ENCODE peak calls at places on chromosomes 2 and 18, in eight cellular contexts. R, E, A, V, O, W, U and N are unnamed samples.

GRCh38 chr2:112622528-112622849 is 23.2 kb upstream of the SLC20A1 start:
- DNase-seq in U (no peak), V (peak), E (no peak), W (peak), R (peak), O (no peak), A (no peak), N (peak)

GRCh38 chr2:192162392-192163042 is 32.2 kb downstream of the TMEFF2 start:
- DNase-seq in W (peak), A (peak), V (peak), E (peak), U (no peak), O (peak), R (peak), N (peak)

GRCh38 chr18:711330-711692 is 1.1 kb downstream of the ENOSF1 start:
- DNase-seq in A (peak), E (no peak), U (no peak), V (no peak), R (no peak), O (peak), W (no peak), N (no peak)

GRCh38 chr2:56015631-56016251 is 92.2 kb upstream of the EFEMP1 start:
- DNase-seq in E (no peak), W (no peak), R (no peak), U (no peak), V (no peak), O (no peak), A (no peak), N (no peak)

GRCh38 chr2:219664958-219665357 is 37.5 kb downstream of the SLC4A3 start:
- DNase-seq in A (no peak), R (peak), V (no peak), U (no peak), W (peak), E (no peak), O (no peak), N (peak)

GRCh38 chr2:137947714-137948336 is 16.4 kb upstream of the HNMT start:
- DNase-seq in W (peak), O (no peak), A (peak), U (no peak), R (peak), V (peak), E (peak), N (peak)

GRCh38 chr2:74856004-74856578 is 22.2 kb downstream of the HK2 start:
- DNase-seq in R (no peak), W (no peak), U (no peak), A (peak), O (no peak), V (peak), E (no peak), N (no peak)

GRCh38 chr18:40159141-40160017 is 1795.7 kb upstream of the PIK3C3 start:
- DNase-seq in R (peak), V (peak), E (peak), O (no peak), U (no peak), W (peak), A (no peak), N (peak)

GRCh38 chr18:36279001-36279400 is 18.5 kb upstream of the FHOD3 start:
- DNase-seq in A (no peak), W (no peak), E (no peak), O (no peak), R (no peak), V (no peak), U (no peak), N (no peak)

GRCh38 chr2:227817940-227818568 is 4.4 kb downstream of the CCL20 start:
- DNase-seq in E (peak), V (peak), A (peak), O (peak), R (peak), W (peak), U (no peak), N (peak)

GRCh38 chr2:64913357-64913869 is 75.8 kb upstream of the SLC1A4 start:
- DNase-seq in V (peak), R (no peak), E (peak), O (no peak), U (no peak), W (no peak), A (peak), N (no peak)

GRCh38 chr2:95381212-95382127 is 21.0 kb upstream of the FAHD2A start:
- DNase-seq in O (no peak), U (no peak), A (no peak), R (no peak), E (no peak), W (no peak), V (no peak), N (no peak)

GRCh38 chr2:120879401-120880295 is 144.0 kb downstream of the GLI2 start:
- DNase-seq in W (peak), U (no peak), R (no peak), V (no peak), E (no peak), A (no peak), O (no peak), N (no peak)

GRCh38 chr2:53821810-53822209 is 35.0 kb downstream of the ERLEC1 start:
- DNase-seq in R (no peak), U (no peak), A (no peak), V (no peak), W (no peak), O (no peak), E (no peak), N (no peak)

GRCh38 chr2:204177977-204178522 is 241.5 kb downstream of the ICOS start:
- DNase-seq in V (peak), A (peak), W (no peak), E (peak), R (peak), O (no peak), U (no peak), N (peak)

GRCh38 chr2:64699712-64700111 is 46.0 kb upstream of the SERTAD2 start:
- DNase-seq in R (no peak), E (peak), A (no peak), W (no peak), O (no peak), U (no peak), V (no peak), N (no peak)

GRCh38 chr18:50099725-50100414 is 95.1 kb downstream of the MYO5B start:
- DNase-seq in R (peak), W (peak), V (peak), A (no peak), E (peak), O (no peak), U (no peak), N (no peak)

GRCh38 chr18:55522011-55522410 is 66.0 kb downstream of the TCF4 start:
- DNase-seq in V (peak), R (no peak), E (peak), U (no peak), O (no peak), W (no peak), A (peak), N (no peak)

GRCh38 chr2:167790189-167790588 is 457.2 kb downstream of the STK39 start:
- DNase-seq in U (no peak), R (no peak), A (no peak), W (no peak), V (no peak), E (no peak), O (no peak), N (no peak)
- TF ChIP-seq CTCF in U (no peak), R (no peak), A (no peak), W (no peak), V (no peak), E (no peak), O (no peak), N (no peak)

DNA sequence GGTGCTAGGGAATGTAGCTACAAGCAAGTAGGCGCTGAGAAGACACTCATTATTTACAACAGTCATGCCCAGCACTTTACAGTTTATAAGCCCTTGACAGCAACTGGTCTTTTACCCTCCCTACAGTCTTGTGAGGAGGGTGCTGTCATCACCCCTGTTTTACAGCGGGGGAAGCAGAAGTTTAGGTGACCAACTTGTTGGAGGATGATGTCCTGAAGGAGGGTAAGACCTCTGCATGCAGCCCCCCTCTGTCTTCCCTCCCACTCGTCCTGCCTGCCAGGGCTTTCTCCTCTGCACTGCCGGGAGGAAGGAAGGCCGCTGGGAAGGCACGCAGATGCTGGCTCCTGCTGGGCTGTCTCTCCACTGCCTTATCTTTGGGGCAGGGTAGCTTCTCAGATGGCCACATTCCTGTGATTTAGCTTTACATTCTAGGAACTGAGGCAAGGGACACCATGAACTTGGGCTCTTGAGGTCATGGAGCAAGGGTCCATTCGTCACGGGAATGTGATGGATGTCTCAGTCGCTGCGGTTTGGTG is 972 bp downstream of the IL1R1 start:
- DNase-seq in A (no peak), O (no peak), R (peak), E (no peak), U (peak), W (peak), V (no peak), N (peak)
- H3K4me3 ChIP-seq in A (peak), O (no peak), R (peak), E (no peak), U (peak), W (peak), V (peak), N (peak)

GRCh38 chr2:42893047-42893758 is 100.8 kb upstream of the HAAO start:
- DNase-seq in W (no peak), U (no peak), A (no peak), E (no peak), O (no peak), R (no peak), V (no peak), N (no peak)
- TF ChIP-seq CTCF in W (no peak), U (no peak), A (no peak), E (no peak), O (no peak), R (no peak), V (no peak), N (no peak)

GRCh38 chr2:208361077-208361441 is 45.5 kb upstream of the PTH2R start:
- DNase-seq in R (no peak), E (no peak), O (no peak), A (no peak), V (no peak), U (peak), W (no peak), N (no peak)

GRCh38 chr2:208358758-208359631 is 47.6 kb upstream of the PTH2R start:
- DNase-seq in A (no peak), R (no peak), W (peak), O (peak), E (no peak), V (no peak), U (no peak), N (peak)

GRCh38 chr2:208359632-208359986 is 47.0 kb upstream of the PTH2R start:
- DNase-seq in V (no peak), A (no peak), R (no peak), W (no peak), O (peak), E (no peak), U (peak), N (no peak)

GRCh38 chr2:208363485-208363884 is 43.1 kb upstream of the PTH2R start:
- DNase-seq in E (peak), W (peak), U (no peak), A (no peak), V (peak), R (peak), O (no peak), N (peak)

GRCh38 chr2:208360259-208361076 is 46.1 kb upstream of the PTH2R start:
- DNase-seq in R (no peak), O (no peak), E (no peak), V (no peak), U (peak), W (no peak), A (no peak), N (no peak)
- H3K4me3 ChIP-seq in R (no peak), O (peak), E (no peak), V (no peak), U (no peak), W (no peak), A (no peak), N (no peak)

GRCh38 chr2:146623771-146624170 is 1221.1 kb upstream of the ACVR2A start:
- DNase-seq in R (peak), U (no peak), O (no peak), V (no peak), E (no peak), W (peak), A (no peak), N (peak)
- TF ChIP-seq CTCF in R (no peak), U (no peak), O (no peak), V (no peak), E (no peak), W (no peak), A (no peak), N (no peak)